ENCODE peak calls at places on chromosomes 6 and 20, in five cellular contexts. One of them, this sample, is unnamed.

GRCh38 chr20:300345-300744 is 3.0 kb downstream of the ZCCHC3 start:
- DNase-seq in NCI-H524 treated with DMSO at 0.1 percent for 48 hours: no peak
- DNase-seq in pons: no peak
- DNase-seq in stimulated activated CD4-positive, alpha-beta T cell treated with anti-CD3 and anti-CD28 coated beads, Interleukin-4, amount 100 ng/mL, for 48 hours: no peak
- DNase-seq in stimulated activated CD8-positive, alpha-beta memory T cell treated with anti-CD3 and anti-CD28 coated beads, Interleukin-4, amount 100 ng/mL, for 4 hours: no peak
- DNase-seq in this sample: no peak

GRCh38 chr6:158649289-158650143 is at the start of gene SYTL3:
- DNase-seq in NCI-H524 treated with DMSO at 0.1 percent for 48 hours: no peak
- DNase-seq in pons: peak; percentile 79
- DNase-seq in stimulated activated CD4-positive, alpha-beta T cell treated with anti-CD3 and anti-CD28 coated beads, Interleukin-4, amount 100 ng/mL, for 48 hours: peak; percentile 81
- DNase-seq in stimulated activated CD8-positive, alpha-beta memory T cell treated with anti-CD3 and anti-CD28 coated beads, Interleukin-4, amount 100 ng/mL, for 4 hours: peak; percentile 35
- DNase-seq in this sample: peak; percentile 90

GRCh38 chr6:106715922-106716321 is 86.5 kb downstream of the QRSL1 start:
- DNase-seq in NCI-H524 treated with DMSO at 0.1 percent for 48 hours: no peak
- DNase-seq in pons: no peak
- DNase-seq in stimulated activated CD4-positive, alpha-beta T cell treated with anti-CD3 and anti-CD28 coated beads, Interleukin-4, amount 100 ng/mL, for 48 hours: no peak
- DNase-seq in stimulated activated CD8-positive, alpha-beta memory T cell treated with anti-CD3 and anti-CD28 coated beads, Interleukin-4, amount 100 ng/mL, for 4 hours: no peak
- DNase-seq in this sample: no peak

GRCh38 chr6:136095961-136096360 is 154.2 kb downstream of the MTFR2 start:
- DNase-seq in NCI-H524 treated with DMSO at 0.1 percent for 48 hours: no peak
- DNase-seq in pons: peak; percentile 29
- DNase-seq in stimulated activated CD4-positive, alpha-beta T cell treated with anti-CD3 and anti-CD28 coated beads, Interleukin-4, amount 100 ng/mL, for 48 hours: no peak
- DNase-seq in stimulated activated CD8-positive, alpha-beta memory T cell treated with anti-CD3 and anti-CD28 coated beads, Interleukin-4, amount 100 ng/mL, for 4 hours: no peak
- DNase-seq in this sample: peak; percentile 79

GRCh38 chr6:42821341-42821668 is 39.5 kb downstream of the BICRAL start:
- DNase-seq in NCI-H524 treated with DMSO at 0.1 percent for 48 hours: no peak
- DNase-seq in pons: no peak
- DNase-seq in stimulated activated CD4-positive, alpha-beta T cell treated with anti-CD3 and anti-CD28 coated beads, Interleukin-4, amount 100 ng/mL, for 48 hours: no peak
- DNase-seq in stimulated activated CD8-positive, alpha-beta memory T cell treated with anti-CD3 and anti-CD28 coated beads, Interleukin-4, amount 100 ng/mL, for 4 hours: no peak
- DNase-seq in this sample: no peak

GRCh38 chr6:26594730-26595632 is 1.8 kb upstream of the ABT1 start:
- DNase-seq in NCI-H524 treated with DMSO at 0.1 percent for 48 hours: no peak
- DNase-seq in pons: peak; percentile 69
- DNase-seq in stimulated activated CD4-positive, alpha-beta T cell treated with anti-CD3 and anti-CD28 coated beads, Interleukin-4, amount 100 ng/mL, for 48 hours: peak; percentile 42
- DNase-seq in stimulated activated CD8-positive, alpha-beta memory T cell treated with anti-CD3 and anti-CD28 coated beads, Interleukin-4, amount 100 ng/mL, for 4 hours: no peak
- DNase-seq in this sample: peak; percentile 60

GRCh38 chr6:142014515-142014914 is 118.2 kb upstream of the GJE1 start:
- DNase-seq in NCI-H524 treated with DMSO at 0.1 percent for 48 hours: no peak
- DNase-seq in pons: no peak
- DNase-seq in stimulated activated CD4-positive, alpha-beta T cell treated with anti-CD3 and anti-CD28 coated beads, Interleukin-4, amount 100 ng/mL, for 48 hours: no peak
- DNase-seq in stimulated activated CD8-positive, alpha-beta memory T cell treated with anti-CD3 and anti-CD28 coated beads, Interleukin-4, amount 100 ng/mL, for 4 hours: no peak
- DNase-seq in this sample: peak; percentile 82

GRCh38 chr20:20820104-20820503 is 107.7 kb upstream of the RALGAPA2 start:
- DNase-seq in NCI-H524 treated with DMSO at 0.1 percent for 48 hours: peak; percentile 46
- DNase-seq in pons: peak; percentile 30
- DNase-seq in stimulated activated CD4-positive, alpha-beta T cell treated with anti-CD3 and anti-CD28 coated beads, Interleukin-4, amount 100 ng/mL, for 48 hours: no peak
- DNase-seq in stimulated activated CD8-positive, alpha-beta memory T cell treated with anti-CD3 and anti-CD28 coated beads, Interleukin-4, amount 100 ng/mL, for 4 hours: no peak
- DNase-seq in this sample: no peak

GRCh38 chr6:1616556-1617463 is 7.1 kb downstream of the FOXC1 start:
- DNase-seq in NCI-H524 treated with DMSO at 0.1 percent for 48 hours: no peak
- DNase-seq in pons: no peak
- DNase-seq in stimulated activated CD4-positive, alpha-beta T cell treated with anti-CD3 and anti-CD28 coated beads, Interleukin-4, amount 100 ng/mL, for 48 hours: no peak
- DNase-seq in stimulated activated CD8-positive, alpha-beta memory T cell treated with anti-CD3 and anti-CD28 coated beads, Interleukin-4, amount 100 ng/mL, for 4 hours: no peak
- DNase-seq in this sample: no peak

GRCh38 chr6:138235693-138236092 is 17.4 kb upstream of the PBOV1 start:
- DNase-seq in NCI-H524 treated with DMSO at 0.1 percent for 48 hours: no peak
- DNase-seq in pons: no peak
- DNase-seq in stimulated activated CD4-positive, alpha-beta T cell treated with anti-CD3 and anti-CD28 coated beads, Interleukin-4, amount 100 ng/mL, for 48 hours: no peak
- DNase-seq in stimulated activated CD8-positive, alpha-beta memory T cell treated with anti-CD3 and anti-CD28 coated beads, Interleukin-4, amount 100 ng/mL, for 4 hours: no peak
- DNase-seq in this sample: no peak

GRCh38 chr6:94065707-94066337 is 646.5 kb upstream of the EPHA7 start:
- DNase-seq in NCI-H524 treated with DMSO at 0.1 percent for 48 hours: no peak
- DNase-seq in pons: no peak
- DNase-seq in stimulated activated CD4-positive, alpha-beta T cell treated with anti-CD3 and anti-CD28 coated beads, Interleukin-4, amount 100 ng/mL, for 48 hours: no peak
- DNase-seq in stimulated activated CD8-positive, alpha-beta memory T cell treated with anti-CD3 and anti-CD28 coated beads, Interleukin-4, amount 100 ng/mL, for 4 hours: no peak
- DNase-seq in this sample: no peak

GRCh38 chr20:652611-653109 is 340 bp downstream of the SRXN1 start:
- DNase-seq in NCI-H524 treated with DMSO at 0.1 percent for 48 hours: no peak
- DNase-seq in pons: no peak
- DNase-seq in stimulated activated CD4-positive, alpha-beta T cell treated with anti-CD3 and anti-CD28 coated beads, Interleukin-4, amount 100 ng/mL, for 48 hours: no peak
- DNase-seq in stimulated activated CD8-positive, alpha-beta memory T cell treated with anti-CD3 and anti-CD28 coated beads, Interleukin-4, amount 100 ng/mL, for 4 hours: no peak
- DNase-seq in this sample: peak; percentile 61

GRCh38 chr20:57501461-57502330 is 23.2 kb downstream of the CTCFL start:
- DNase-seq in NCI-H524 treated with DMSO at 0.1 percent for 48 hours: no peak
- DNase-seq in pons: no peak
- DNase-seq in stimulated activated CD4-positive, alpha-beta T cell treated with anti-CD3 and anti-CD28 coated beads, Interleukin-4, amount 100 ng/mL, for 48 hours: no peak
- DNase-seq in stimulated activated CD8-positive, alpha-beta memory T cell treated with anti-CD3 and anti-CD28 coated beads, Interleukin-4, amount 100 ng/mL, for 4 hours: no peak
- DNase-seq in this sample: no peak

GRCh38 chr6:90294989-90295853 is 1.4 kb downstream of the BACH2 start:
- DNase-seq in NCI-H524 treated with DMSO at 0.1 percent for 48 hours: no peak
- DNase-seq in pons: peak; percentile 55
- DNase-seq in stimulated activated CD4-positive, alpha-beta T cell treated with anti-CD3 and anti-CD28 coated beads, Interleukin-4, amount 100 ng/mL, for 48 hours: peak; percentile 76
- DNase-seq in stimulated activated CD8-positive, alpha-beta memory T cell treated with anti-CD3 and anti-CD28 coated beads, Interleukin-4, amount 100 ng/mL, for 4 hours: peak; percentile 65
- DNase-seq in this sample: peak; percentile 28

GRCh38 chr6:170445487-170445886 is 107.6 kb downstream of the PSMB1 start:
- DNase-seq in NCI-H524 treated with DMSO at 0.1 percent for 48 hours: no peak
- DNase-seq in pons: no peak
- DNase-seq in stimulated activated CD4-positive, alpha-beta T cell treated with anti-CD3 and anti-CD28 coated beads, Interleukin-4, amount 100 ng/mL, for 48 hours: no peak
- DNase-seq in stimulated activated CD8-positive, alpha-beta memory T cell treated with anti-CD3 and anti-CD28 coated beads, Interleukin-4, amount 100 ng/mL, for 4 hours: no peak
- DNase-seq in this sample: no peak

GRCh38 chr20:62293111-62293784 is 9.5 kb upstream of the ADRM1 start:
- DNase-seq in NCI-H524 treated with DMSO at 0.1 percent for 48 hours: no peak
- DNase-seq in pons: no peak
- DNase-seq in stimulated activated CD4-positive, alpha-beta T cell treated with anti-CD3 and anti-CD28 coated beads, Interleukin-4, amount 100 ng/mL, for 48 hours: no peak
- DNase-seq in stimulated activated CD8-positive, alpha-beta memory T cell treated with anti-CD3 and anti-CD28 coated beads, Interleukin-4, amount 100 ng/mL, for 4 hours: no peak
- DNase-seq in this sample: no peak

GRCh38 chr20:24756292-24757025 is 192.6 kb upstream of the CST7 start:
- DNase-seq in NCI-H524 treated with DMSO at 0.1 percent for 48 hours: no peak
- DNase-seq in pons: no peak
- DNase-seq in stimulated activated CD4-positive, alpha-beta T cell treated with anti-CD3 and anti-CD28 coated beads, Interleukin-4, amount 100 ng/mL, for 48 hours: no peak
- DNase-seq in stimulated activated CD8-positive, alpha-beta memory T cell treated with anti-CD3 and anti-CD28 coated beads, Interleukin-4, amount 100 ng/mL, for 4 hours: no peak
- DNase-seq in this sample: no peak

GRCh38 chr6:81894286-81894685 is 141.8 kb upstream of the TENT5A start:
- DNase-seq in NCI-H524 treated with DMSO at 0.1 percent for 48 hours: no peak
- DNase-seq in pons: no peak
- DNase-seq in stimulated activated CD4-positive, alpha-beta T cell treated with anti-CD3 and anti-CD28 coated beads, Interleukin-4, amount 100 ng/mL, for 48 hours: no peak
- DNase-seq in stimulated activated CD8-positive, alpha-beta memory T cell treated with anti-CD3 and anti-CD28 coated beads, Interleukin-4, amount 100 ng/mL, for 4 hours: no peak
- DNase-seq in this sample: peak; percentile 85

GRCh38 chr6:154766993-154767392 is 33.8 kb downstream of the SCAF8 start:
- DNase-seq in NCI-H524 treated with DMSO at 0.1 percent for 48 hours: no peak
- DNase-seq in pons: peak; percentile 22
- DNase-seq in stimulated activated CD4-positive, alpha-beta T cell treated with anti-CD3 and anti-CD28 coated beads, Interleukin-4, amount 100 ng/mL, for 48 hours: no peak
- DNase-seq in stimulated activated CD8-positive, alpha-beta memory T cell treated with anti-CD3 and anti-CD28 coated beads, Interleukin-4, amount 100 ng/mL, for 4 hours: no peak
- DNase-seq in this sample: peak; percentile 23

GRCh38 chr6:40780626-40781025 is 193.5 kb upstream of the LRFN2 start:
- DNase-seq in NCI-H524 treated with DMSO at 0.1 percent for 48 hours: no peak
- DNase-seq in pons: no peak
- DNase-seq in stimulated activated CD4-positive, alpha-beta T cell treated with anti-CD3 and anti-CD28 coated beads, Interleukin-4, amount 100 ng/mL, for 48 hours: no peak
- DNase-seq in stimulated activated CD8-positive, alpha-beta memory T cell treated with anti-CD3 and anti-CD28 coated beads, Interleukin-4, amount 100 ng/mL, for 4 hours: no peak
- DNase-seq in this sample: no peak

GRCh38 chr20:16472045-16472872 is 101.0 kb downstream of the KIF16B start:
- DNase-seq in NCI-H524 treated with DMSO at 0.1 percent for 48 hours: no peak
- DNase-seq in pons: no peak
- DNase-seq in stimulated activated CD4-positive, alpha-beta T cell treated with anti-CD3 and anti-CD28 coated beads, Interleukin-4, amount 100 ng/mL, for 48 hours: no peak
- DNase-seq in stimulated activated CD8-positive, alpha-beta memory T cell treated with anti-CD3 and anti-CD28 coated beads, Interleukin-4, amount 100 ng/mL, for 4 hours: no peak
- DNase-seq in this sample: peak; percentile 77

GRCh38 chr20:50916257-50916656 is 15.0 kb downstream of the ADNP start:
- DNase-seq in NCI-H524 treated with DMSO at 0.1 percent for 48 hours: no peak
- DNase-seq in pons: no peak
- DNase-seq in stimulated activated CD4-positive, alpha-beta T cell treated with anti-CD3 and anti-CD28 coated beads, Interleukin-4, amount 100 ng/mL, for 48 hours: no peak
- DNase-seq in stimulated activated CD8-positive, alpha-beta memory T cell treated with anti-CD3 and anti-CD28 coated beads, Interleukin-4, amount 100 ng/mL, for 4 hours: no peak
- DNase-seq in this sample: peak; percentile 60

GRCh38 chr6:20952605-20953004 is 418.3 kb downstream of the CDKAL1 start:
- DNase-seq in NCI-H524 treated with DMSO at 0.1 percent for 48 hours: no peak
- DNase-seq in pons: no peak
- DNase-seq in stimulated activated CD4-positive, alpha-beta T cell treated with anti-CD3 and anti-CD28 coated beads, Interleukin-4, amount 100 ng/mL, for 48 hours: no peak
- DNase-seq in stimulated activated CD8-positive, alpha-beta memory T cell treated with anti-CD3 and anti-CD28 coated beads, Interleukin-4, amount 100 ng/mL, for 4 hours: no peak
- DNase-seq in this sample: peak; percentile 63

GRCh38 chr6:71460933-71461332 is 172.3 kb downstream of the OGFRL1 start:
- DNase-seq in NCI-H524 treated with DMSO at 0.1 percent for 48 hours: no peak
- DNase-seq in pons: no peak
- DNase-seq in stimulated activated CD4-positive, alpha-beta T cell treated with anti-CD3 and anti-CD28 coated beads, Interleukin-4, amount 100 ng/mL, for 48 hours: no peak
- DNase-seq in stimulated activated CD8-positive, alpha-beta memory T cell treated with anti-CD3 and anti-CD28 coated beads, Interleukin-4, amount 100 ng/mL, for 4 hours: no peak
- DNase-seq in this sample: no peak

GRCh38 chr6:11500008-11500407 is 37.5 kb upstream of the TMEM170B start:
- DNase-seq in NCI-H524 treated with DMSO at 0.1 percent for 48 hours: no peak
- DNase-seq in pons: no peak
- DNase-seq in stimulated activated CD4-positive, alpha-beta T cell treated with anti-CD3 and anti-CD28 coated beads, Interleukin-4, amount 100 ng/mL, for 48 hours: no peak
- DNase-seq in stimulated activated CD8-positive, alpha-beta memory T cell treated with anti-CD3 and anti-CD28 coated beads, Interleukin-4, amount 100 ng/mL, for 4 hours: no peak
- DNase-seq in this sample: peak; percentile 86

GRCh38 chr6:47187108-47187507 is 122.6 kb downstream of the TNFRSF21 start:
- DNase-seq in NCI-H524 treated with DMSO at 0.1 percent for 48 hours: no peak
- DNase-seq in pons: no peak
- DNase-seq in stimulated activated CD4-positive, alpha-beta T cell treated with anti-CD3 and anti-CD28 coated beads, Interleukin-4, amount 100 ng/mL, for 48 hours: no peak
- DNase-seq in stimulated activated CD8-positive, alpha-beta memory T cell treated with anti-CD3 and anti-CD28 coated beads, Interleukin-4, amount 100 ng/mL, for 4 hours: no peak
- DNase-seq in this sample: no peak

GRCh38 chr6:155183095-155183494 is 80.7 kb upstream of the CLDN20 start:
- DNase-seq in NCI-H524 treated with DMSO at 0.1 percent for 48 hours: no peak
- DNase-seq in pons: no peak
- DNase-seq in stimulated activated CD4-positive, alpha-beta T cell treated with anti-CD3 and anti-CD28 coated beads, Interleukin-4, amount 100 ng/mL, for 48 hours: no peak
- DNase-seq in stimulated activated CD8-positive, alpha-beta memory T cell treated with anti-CD3 and anti-CD28 coated beads, Interleukin-4, amount 100 ng/mL, for 4 hours: no peak
- DNase-seq in this sample: no peak

GRCh38 chr6:52564856-52565255 is 12.0 kb downstream of the TRAM2 start:
- DNase-seq in NCI-H524 treated with DMSO at 0.1 percent for 48 hours: no peak
- DNase-seq in pons: no peak
- DNase-seq in stimulated activated CD4-positive, alpha-beta T cell treated with anti-CD3 and anti-CD28 coated beads, Interleukin-4, amount 100 ng/mL, for 48 hours: no peak
- DNase-seq in stimulated activated CD8-positive, alpha-beta memory T cell treated with anti-CD3 and anti-CD28 coated beads, Interleukin-4, amount 100 ng/mL, for 4 hours: no peak
- DNase-seq in this sample: no peak

GRCh38 chr6:125810435-125810834 is 19.7 kb downstream of the NCOA7 start:
- DNase-seq in NCI-H524 treated with DMSO at 0.1 percent for 48 hours: peak; percentile 54
- DNase-seq in pons: no peak
- DNase-seq in stimulated activated CD4-positive, alpha-beta T cell treated with anti-CD3 and anti-CD28 coated beads, Interleukin-4, amount 100 ng/mL, for 48 hours: no peak
- DNase-seq in stimulated activated CD8-positive, alpha-beta memory T cell treated with anti-CD3 and anti-CD28 coated beads, Interleukin-4, amount 100 ng/mL, for 4 hours: no peak
- DNase-seq in this sample: no peak

GRCh38 chr6:113994934-113995342 is 24.0 kb upstream of the HDAC2 start:
- DNase-seq in NCI-H524 treated with DMSO at 0.1 percent for 48 hours: peak; percentile 87
- DNase-seq in pons: peak; percentile 99
- DNase-seq in stimulated activated CD4-positive, alpha-beta T cell treated with anti-CD3 and anti-CD28 coated beads, Interleukin-4, amount 100 ng/mL, for 48 hours: no peak
- DNase-seq in stimulated activated CD8-positive, alpha-beta memory T cell treated with anti-CD3 and anti-CD28 coated beads, Interleukin-4, amount 100 ng/mL, for 4 hours: no peak
- DNase-seq in this sample: peak; percentile 94

GRCh38 chr20:23441850-23442313 is 2.4 kb downstream of the CSTL1 start:
- DNase-seq in NCI-H524 treated with DMSO at 0.1 percent for 48 hours: peak; percentile 55
- DNase-seq in pons: peak; percentile 86
- DNase-seq in stimulated activated CD4-positive, alpha-beta T cell treated with anti-CD3 and anti-CD28 coated beads, Interleukin-4, amount 100 ng/mL, for 48 hours: peak; percentile 42
- DNase-seq in stimulated activated CD8-positive, alpha-beta memory T cell treated with anti-CD3 and anti-CD28 coated beads, Interleukin-4, amount 100 ng/mL, for 4 hours: peak; percentile 32
- DNase-seq in this sample: peak; percentile 86

GRCh38 chr6:165663283-165663735 is 268 bp upstream of the PDE10A start:
- DNase-seq in NCI-H524 treated with DMSO at 0.1 percent for 48 hours: no peak
- DNase-seq in pons: no peak
- DNase-seq in stimulated activated CD4-positive, alpha-beta T cell treated with anti-CD3 and anti-CD28 coated beads, Interleukin-4, amount 100 ng/mL, for 48 hours: no peak
- DNase-seq in stimulated activated CD8-positive, alpha-beta memory T cell treated with anti-CD3 and anti-CD28 coated beads, Interleukin-4, amount 100 ng/mL, for 4 hours: no peak
- DNase-seq in this sample: peak; percentile 77

GRCh38 chr6:35727206-35727934 is 9.5 kb upstream of the ARMC12 start:
- DNase-seq in NCI-H524 treated with DMSO at 0.1 percent for 48 hours: no peak
- DNase-seq in pons: no peak
- DNase-seq in stimulated activated CD4-positive, alpha-beta T cell treated with anti-CD3 and anti-CD28 coated beads, Interleukin-4, amount 100 ng/mL, for 48 hours: peak; percentile 32
- DNase-seq in stimulated activated CD8-positive, alpha-beta memory T cell treated with anti-CD3 and anti-CD28 coated beads, Interleukin-4, amount 100 ng/mL, for 4 hours: no peak
- DNase-seq in this sample: peak; percentile 95